ENCODE peak calls at places on chromosomes 3 and 15, in seven cellular contexts. One of them, this sample, is unnamed.

GRCh38 chr15:29736012-29736744 is 86.1 kb downstream of the TJP1 start:
- DNase-seq in neural crest cell: no peak
- DNase-seq in B cell: no peak
- DNase-seq in GM13976: no peak
- DNase-seq in foreskin fibroblast: no peak
- DNase-seq in activated CD8-positive, alpha-beta T cell treated with anti-CD3 and anti-CD28 coated beads for 36 hours: no peak
- DNase-seq in mesothelial cell of epicardium: no peak
- DNase-seq in this sample: no peak

GRCh38 chr3:31041161-31041978 is 146.9 kb upstream of the GADL1 start:
- DNase-seq in activated CD8-positive, alpha-beta T cell treated with anti-CD3 and anti-CD28 coated beads for 36 hours: no peak
- DNase-seq in B cell: no peak
- DNase-seq in GM13976: no peak
- DNase-seq in mesothelial cell of epicardium: no peak
- DNase-seq in foreskin fibroblast: peak
- DNase-seq in neural crest cell: no peak
- DNase-seq in this sample: peak

GRCh38 chr3:129506272-129506742 is 22.1 kb upstream of the RHO start:
- DNase-seq in B cell: no peak
- DNase-seq in neural crest cell: no peak
- DNase-seq in GM13976: no peak
- DNase-seq in foreskin fibroblast: no peak
- DNase-seq in mesothelial cell of epicardium: no peak
- DNase-seq in activated CD8-positive, alpha-beta T cell treated with anti-CD3 and anti-CD28 coated beads for 36 hours: no peak
- DNase-seq in this sample: no peak

GRCh38 chr3:30078736-30079135 is 527.7 kb upstream of the TGFBR2 start:
- DNase-seq in mesothelial cell of epicardium: no peak
- DNase-seq in neural crest cell: no peak
- DNase-seq in B cell: no peak
- DNase-seq in foreskin fibroblast: no peak
- DNase-seq in activated CD8-positive, alpha-beta T cell treated with anti-CD3 and anti-CD28 coated beads for 36 hours: no peak
- DNase-seq in GM13976: no peak
- DNase-seq in this sample: no peak

GRCh38 chr15:59148160-59148810 is 43.3 kb downstream of the CCNB2 start:
- DNase-seq in foreskin fibroblast: peak
- DNase-seq in GM13976: no peak
- DNase-seq in mesothelial cell of epicardium: no peak
- DNase-seq in activated CD8-positive, alpha-beta T cell treated with anti-CD3 and anti-CD28 coated beads for 36 hours: no peak
- DNase-seq in neural crest cell: no peak
- DNase-seq in B cell: no peak
- DNase-seq in this sample: no peak

GRCh38 chr15:88791637-88792036 is 11.6 kb upstream of the ACAN start:
- DNase-seq in GM13976: no peak
- DNase-seq in activated CD8-positive, alpha-beta T cell treated with anti-CD3 and anti-CD28 coated beads for 36 hours: no peak
- DNase-seq in foreskin fibroblast: no peak
- DNase-seq in neural crest cell: no peak
- DNase-seq in mesothelial cell of epicardium: no peak
- DNase-seq in B cell: no peak
- DNase-seq in this sample: no peak

GRCh38 chr15:71044006-71044405 is 71.3 kb upstream of the THSD4 start:
- DNase-seq in B cell: no peak
- DNase-seq in mesothelial cell of epicardium: no peak
- DNase-seq in activated CD8-positive, alpha-beta T cell treated with anti-CD3 and anti-CD28 coated beads for 36 hours: no peak
- DNase-seq in neural crest cell: no peak
- DNase-seq in GM13976: no peak
- DNase-seq in foreskin fibroblast: peak
- DNase-seq in this sample: peak

GRCh38 chr15:70098461-70099166 is 897 bp upstream of the TLE3 start:
- DNase-seq in activated CD8-positive, alpha-beta T cell treated with anti-CD3 and anti-CD28 coated beads for 36 hours: peak
- DNase-seq in GM13976: no peak
- DNase-seq in B cell: no peak
- DNase-seq in foreskin fibroblast: peak
- DNase-seq in mesothelial cell of epicardium: peak
- DNase-seq in neural crest cell: peak
- DNase-seq in this sample: peak

GRCh38 chr3:185900228-185900627 is 37.6 kb downstream of the TRA2B start:
- DNase-seq in GM13976: no peak
- DNase-seq in B cell: no peak
- DNase-seq in foreskin fibroblast: peak
- DNase-seq in activated CD8-positive, alpha-beta T cell treated with anti-CD3 and anti-CD28 coated beads for 36 hours: no peak
- DNase-seq in neural crest cell: no peak
- DNase-seq in mesothelial cell of epicardium: no peak
- DNase-seq in this sample: peak

GRCh38 chr15:34853001-34853758 is 57.8 kb upstream of the ACTC1 start:
- DNase-seq in GM13976: no peak
- DNase-seq in neural crest cell: no peak
- DNase-seq in activated CD8-positive, alpha-beta T cell treated with anti-CD3 and anti-CD28 coated beads for 36 hours: no peak
- DNase-seq in mesothelial cell of epicardium: no peak
- DNase-seq in B cell: no peak
- DNase-seq in foreskin fibroblast: peak
- DNase-seq in this sample: peak

GRCh38 chr3:33717616-33717865 is 513 bp downstream of the CLASP2 start:
- DNase-seq in neural crest cell: peak
- DNase-seq in activated CD8-positive, alpha-beta T cell treated with anti-CD3 and anti-CD28 coated beads for 36 hours: peak
- DNase-seq in GM13976: no peak
- DNase-seq in mesothelial cell of epicardium: no peak
- DNase-seq in foreskin fibroblast: peak
- DNase-seq in B cell: no peak
- DNase-seq in this sample: peak

GRCh38 chr3:177615015-177615414 is 417.7 kb upstream of the TBL1XR1 start:
- DNase-seq in foreskin fibroblast: peak
- DNase-seq in neural crest cell: no peak
- DNase-seq in GM13976: no peak
- DNase-seq in mesothelial cell of epicardium: no peak
- DNase-seq in B cell: no peak
- DNase-seq in activated CD8-positive, alpha-beta T cell treated with anti-CD3 and anti-CD28 coated beads for 36 hours: no peak
- DNase-seq in this sample: peak

GRCh38 chr15:70196314-70197291 is 98.9 kb upstream of the TLE3 start:
- DNase-seq in foreskin fibroblast: no peak
- DNase-seq in activated CD8-positive, alpha-beta T cell treated with anti-CD3 and anti-CD28 coated beads for 36 hours: peak
- DNase-seq in B cell: peak
- DNase-seq in GM13976: peak
- DNase-seq in neural crest cell: no peak
- DNase-seq in mesothelial cell of epicardium: peak
- DNase-seq in this sample: peak

GRCh38 chr15:40695469-40695910 is 516 bp downstream of the RAD51 start:
- DNase-seq in mesothelial cell of epicardium: no peak
- DNase-seq in neural crest cell: no peak
- DNase-seq in activated CD8-positive, alpha-beta T cell treated with anti-CD3 and anti-CD28 coated beads for 36 hours: peak
- DNase-seq in GM13976: peak
- DNase-seq in B cell: no peak
- DNase-seq in foreskin fibroblast: peak
- DNase-seq in this sample: peak

GRCh38 chr3:119257654-119258410 is 17.2 kb upstream of the B4GALT4 start:
- DNase-seq in GM13976: peak
- DNase-seq in foreskin fibroblast: peak
- DNase-seq in activated CD8-positive, alpha-beta T cell treated with anti-CD3 and anti-CD28 coated beads for 36 hours: no peak
- DNase-seq in B cell: no peak
- DNase-seq in mesothelial cell of epicardium: no peak
- DNase-seq in neural crest cell: no peak
- DNase-seq in this sample: peak

GRCh38 chr3:16060945-16061344 is 113.5 kb upstream of the GALNT15 start:
- DNase-seq in mesothelial cell of epicardium: no peak
- DNase-seq in B cell: no peak
- DNase-seq in neural crest cell: no peak
- DNase-seq in activated CD8-positive, alpha-beta T cell treated with anti-CD3 and anti-CD28 coated beads for 36 hours: no peak
- DNase-seq in foreskin fibroblast: peak
- DNase-seq in GM13976: no peak
- DNase-seq in this sample: peak

GRCh38 chr3:141341536-141341935 is 26.8 kb upstream of the ZBTB38 start:
- DNase-seq in foreskin fibroblast: no peak
- DNase-seq in B cell: no peak
- DNase-seq in neural crest cell: no peak
- DNase-seq in activated CD8-positive, alpha-beta T cell treated with anti-CD3 and anti-CD28 coated beads for 36 hours: no peak
- DNase-seq in mesothelial cell of epicardium: no peak
- DNase-seq in GM13976: no peak
- DNase-seq in this sample: no peak

GRCh38 chr3:126476166-126476975 is 680 bp upstream of the ZXDC start:
- DNase-seq in mesothelial cell of epicardium: no peak
- DNase-seq in neural crest cell: peak
- DNase-seq in activated CD8-positive, alpha-beta T cell treated with anti-CD3 and anti-CD28 coated beads for 36 hours: peak
- DNase-seq in foreskin fibroblast: no peak
- DNase-seq in GM13976: no peak
- DNase-seq in B cell: no peak
- DNase-seq in this sample: peak

GRCh38 chr15:66655997-66656396 is 46.0 kb upstream of the SMAD6 start:
- DNase-seq in neural crest cell: no peak
- DNase-seq in activated CD8-positive, alpha-beta T cell treated with anti-CD3 and anti-CD28 coated beads for 36 hours: no peak
- DNase-seq in GM13976: no peak
- DNase-seq in foreskin fibroblast: no peak
- DNase-seq in B cell: no peak
- DNase-seq in mesothelial cell of epicardium: no peak
- DNase-seq in this sample: peak

GRCh38 chr15:66654718-66655375 is 47.2 kb upstream of the SMAD6 start:
- DNase-seq in activated CD8-positive, alpha-beta T cell treated with anti-CD3 and anti-CD28 coated beads for 36 hours: peak
- DNase-seq in mesothelial cell of epicardium: no peak
- DNase-seq in neural crest cell: no peak
- DNase-seq in foreskin fibroblast: no peak
- DNase-seq in B cell: peak
- DNase-seq in GM13976: no peak
- DNase-seq in this sample: no peak

GRCh38 chr15:66657062-66658020 is 44.7 kb upstream of the SMAD6 start:
- DNase-seq in B cell: no peak
- DNase-seq in GM13976: no peak
- DNase-seq in mesothelial cell of epicardium: no peak
- DNase-seq in foreskin fibroblast: peak
- DNase-seq in neural crest cell: peak
- DNase-seq in activated CD8-positive, alpha-beta T cell treated with anti-CD3 and anti-CD28 coated beads for 36 hours: no peak
- DNase-seq in this sample: no peak

GRCh38 chr15:66653852-66654251 is 48.2 kb upstream of the SMAD6 start:
- DNase-seq in B cell: no peak
- DNase-seq in GM13976: no peak
- DNase-seq in neural crest cell: no peak
- DNase-seq in mesothelial cell of epicardium: no peak
- DNase-seq in foreskin fibroblast: no peak
- DNase-seq in activated CD8-positive, alpha-beta T cell treated with anti-CD3 and anti-CD28 coated beads for 36 hours: no peak
- DNase-seq in this sample: no peak

DNA sequence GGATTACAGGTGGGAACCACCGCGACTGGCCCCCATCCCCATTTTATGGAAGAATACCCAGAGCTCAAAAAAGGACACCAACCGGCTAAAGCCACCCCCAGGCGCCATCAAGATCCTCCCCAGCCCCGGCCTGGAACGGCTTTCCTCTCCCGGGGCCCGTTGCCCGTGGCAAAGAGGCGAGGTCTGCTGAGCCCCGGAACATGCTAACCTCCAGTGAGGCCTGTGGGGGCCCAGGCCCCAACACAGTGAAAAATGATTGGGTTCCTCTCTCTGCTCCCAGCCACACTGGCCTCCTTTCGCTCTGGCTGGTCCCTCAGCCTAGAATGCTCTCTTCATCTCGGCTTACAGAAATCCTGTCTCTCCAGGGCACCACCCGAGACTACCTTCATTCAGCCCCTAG is 46.5 kb upstream of the SMAD6 start:
- DNase-seq in B cell: no peak
- DNase-seq in mesothelial cell of epicardium: no peak
- DNase-seq in foreskin fibroblast: no peak
- DNase-seq in neural crest cell: no peak
- DNase-seq in GM13976: no peak
- DNase-seq in activated CD8-positive, alpha-beta T cell treated with anti-CD3 and anti-CD28 coated beads for 36 hours: no peak
- DNase-seq in this sample: no peak
- TF ChIP-seq CTCF in B cell: no peak
- TF ChIP-seq CTCF in mesothelial cell of epicardium: no peak
- TF ChIP-seq CTCF in foreskin fibroblast: no peak
- TF ChIP-seq CTCF in neural crest cell: no peak
- TF ChIP-seq CTCF in GM13976: no peak
- TF ChIP-seq CTCF in activated CD8-positive, alpha-beta T cell treated with anti-CD3 and anti-CD28 coated beads for 36 hours: no peak
- TF ChIP-seq CTCF in this sample: no peak

DNA sequence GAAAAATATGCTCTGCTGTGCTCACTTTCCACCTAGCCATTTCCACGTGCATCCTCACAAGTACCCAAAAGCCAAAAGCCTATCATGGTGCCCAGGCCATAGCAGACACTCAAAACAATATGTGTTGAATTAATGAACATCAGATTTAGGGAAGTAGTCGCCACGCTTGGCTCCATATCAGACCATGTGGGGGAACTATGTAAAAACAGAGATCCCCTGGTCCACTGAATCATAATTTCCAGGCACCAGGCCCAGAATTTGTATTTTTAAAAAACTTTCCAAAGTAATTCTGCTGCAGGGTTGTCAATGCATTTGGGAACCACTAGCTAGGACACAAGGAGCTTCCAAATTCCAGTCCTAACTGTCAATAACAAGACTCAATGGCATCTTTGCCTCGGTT is 77.3 kb downstream of the CNTN3 start:
- DNase-seq in neural crest cell: no peak
- DNase-seq in activated CD8-positive, alpha-beta T cell treated with anti-CD3 and anti-CD28 coated beads for 36 hours: no peak
- DNase-seq in mesothelial cell of epicardium: no peak
- DNase-seq in B cell: no peak
- DNase-seq in GM13976: no peak
- DNase-seq in foreskin fibroblast: peak
- DNase-seq in this sample: peak
- TF ChIP-seq CTCF in neural crest cell: no peak
- TF ChIP-seq CTCF in activated CD8-positive, alpha-beta T cell treated with anti-CD3 and anti-CD28 coated beads for 36 hours: no peak
- TF ChIP-seq CTCF in mesothelial cell of epicardium: no peak
- TF ChIP-seq CTCF in B cell: no peak
- TF ChIP-seq CTCF in GM13976: no peak
- TF ChIP-seq CTCF in foreskin fibroblast: no peak
- TF ChIP-seq CTCF in this sample: no peak

GRCh38 chr3:14549256-14549931 is 9.3 kb upstream of the GRIP2 start:
- DNase-seq in foreskin fibroblast: peak
- DNase-seq in GM13976: no peak
- DNase-seq in B cell: no peak
- DNase-seq in activated CD8-positive, alpha-beta T cell treated with anti-CD3 and anti-CD28 coated beads for 36 hours: no peak
- DNase-seq in neural crest cell: no peak
- DNase-seq in mesothelial cell of epicardium: no peak
- DNase-seq in this sample: peak
- TF ChIP-seq CTCF in foreskin fibroblast: peak
- TF ChIP-seq CTCF in GM13976: no peak
- TF ChIP-seq CTCF in B cell: peak
- TF ChIP-seq CTCF in activated CD8-positive, alpha-beta T cell treated with anti-CD3 and anti-CD28 coated beads for 36 hours: no peak
- TF ChIP-seq CTCF in neural crest cell: peak
- TF ChIP-seq CTCF in mesothelial cell of epicardium: no peak
- TF ChIP-seq CTCF in this sample: no peak

GRCh38 chr3:38281895-38282686 is at the start of gene SLC22A14:
- DNase-seq in activated CD8-positive, alpha-beta T cell treated with anti-CD3 and anti-CD28 coated beads for 36 hours: no peak
- DNase-seq in mesothelial cell of epicardium: no peak
- DNase-seq in GM13976: peak
- DNase-seq in foreskin fibroblast: no peak
- DNase-seq in neural crest cell: no peak
- DNase-seq in B cell: no peak
- DNase-seq in this sample: no peak

GRCh38 chr3:38278841-38279240 is 3.3 kb upstream of the SLC22A14 start:
- DNase-seq in activated CD8-positive, alpha-beta T cell treated with anti-CD3 and anti-CD28 coated beads for 36 hours: no peak
- DNase-seq in GM13976: no peak
- DNase-seq in neural crest cell: no peak
- DNase-seq in mesothelial cell of epicardium: no peak
- DNase-seq in B cell: no peak
- DNase-seq in foreskin fibroblast: no peak
- DNase-seq in this sample: no peak

GRCh38 chr3:38283810-38284775 is 2.0 kb downstream of the SLC22A14 start:
- DNase-seq in B cell: no peak
- DNase-seq in foreskin fibroblast: peak
- DNase-seq in GM13976: no peak
- DNase-seq in neural crest cell: no peak
- DNase-seq in mesothelial cell of epicardium: no peak
- DNase-seq in activated CD8-positive, alpha-beta T cell treated with anti-CD3 and anti-CD28 coated beads for 36 hours: no peak
- DNase-seq in this sample: no peak
- TF ChIP-seq CTCF in B cell: no peak
- TF ChIP-seq CTCF in foreskin fibroblast: no peak
- TF ChIP-seq CTCF in GM13976: no peak
- TF ChIP-seq CTCF in neural crest cell: no peak
- TF ChIP-seq CTCF in mesothelial cell of epicardium: no peak
- TF ChIP-seq CTCF in activated CD8-positive, alpha-beta T cell treated with anti-CD3 and anti-CD28 coated beads for 36 hours: no peak
- TF ChIP-seq CTCF in this sample: no peak

GRCh38 chr3:188037116-188037718 is 116.7 kb upstream of the LPP start:
- DNase-seq in mesothelial cell of epicardium: no peak
- DNase-seq in activated CD8-positive, alpha-beta T cell treated with anti-CD3 and anti-CD28 coated beads for 36 hours: no peak
- DNase-seq in B cell: no peak
- DNase-seq in neural crest cell: no peak
- DNase-seq in GM13976: no peak
- DNase-seq in foreskin fibroblast: peak
- DNase-seq in this sample: peak
- TF ChIP-seq CTCF in mesothelial cell of epicardium: peak
- TF ChIP-seq CTCF in activated CD8-positive, alpha-beta T cell treated with anti-CD3 and anti-CD28 coated beads for 36 hours: no peak
- TF ChIP-seq CTCF in B cell: no peak
- TF ChIP-seq CTCF in neural crest cell: peak
- TF ChIP-seq CTCF in GM13976: no peak
- TF ChIP-seq CTCF in foreskin fibroblast: peak
- TF ChIP-seq CTCF in this sample: peak